ENCODE peak calls at places on chromosomes 2 and 18, in six cellular contexts. Y, B, I, D, P and W are unnamed samples.

GRCh38 chr2:213152065-213152794 is 818 bp upstream of the IKZF2 start:
- DNase-seq in P (no peak), Y (no peak), I (peak), D (peak), B (peak), W (peak)

GRCh38 chr2:120832296-120833070 is 96.8 kb downstream of the GLI2 start:
- DNase-seq in B (no peak), I (no peak), Y (no peak), P (no peak), D (no peak), W (no peak)

GRCh38 chr2:189466046-189466445 is 24.8 kb downstream of the WDR75 start:
- DNase-seq in D (no peak), P (no peak), Y (no peak), B (no peak), I (no peak), W (no peak)

GRCh38 chr2:128632491-128632780 is 313.8 kb upstream of the HS6ST1 start:
- DNase-seq in Y (no peak), D (no peak), P (no peak), I (peak), B (no peak), W (no peak)

GRCh38 chr2:8454797-8455196 is 227.1 kb upstream of the ID2 start:
- DNase-seq in I (no peak), D (no peak), Y (no peak), B (no peak), P (no peak), W (no peak)

GRCh38 chr18:52326001-52326400 is 14.0 kb upstream of the DCC start:
- DNase-seq in B (no peak), P (no peak), D (no peak), I (no peak), Y (no peak), W (no peak)

GRCh38 chr2:77185052-77185451 is 337.1 kb downstream of the LRRTM4 start:
- DNase-seq in D (no peak), B (no peak), P (no peak), I (no peak), Y (no peak), W (no peak)

GRCh38 chr2:111239107-111239506 is 118.4 kb downstream of the BCL2L11 start:
- DNase-seq in P (no peak), I (no peak), D (no peak), Y (no peak), B (no peak), W (no peak)

GRCh38 chr18:12703714-12704113 is 872 bp downstream of the PSMG2 start:
- DNase-seq in I (peak), Y (no peak), D (no peak), B (no peak), P (no peak), W (no peak)

GRCh38 chr2:37711831-37712230 is 40.4 kb upstream of the CDC42EP3 start:
- DNase-seq in I (no peak), B (no peak), D (no peak), Y (no peak), P (no peak), W (no peak)

DNA sequence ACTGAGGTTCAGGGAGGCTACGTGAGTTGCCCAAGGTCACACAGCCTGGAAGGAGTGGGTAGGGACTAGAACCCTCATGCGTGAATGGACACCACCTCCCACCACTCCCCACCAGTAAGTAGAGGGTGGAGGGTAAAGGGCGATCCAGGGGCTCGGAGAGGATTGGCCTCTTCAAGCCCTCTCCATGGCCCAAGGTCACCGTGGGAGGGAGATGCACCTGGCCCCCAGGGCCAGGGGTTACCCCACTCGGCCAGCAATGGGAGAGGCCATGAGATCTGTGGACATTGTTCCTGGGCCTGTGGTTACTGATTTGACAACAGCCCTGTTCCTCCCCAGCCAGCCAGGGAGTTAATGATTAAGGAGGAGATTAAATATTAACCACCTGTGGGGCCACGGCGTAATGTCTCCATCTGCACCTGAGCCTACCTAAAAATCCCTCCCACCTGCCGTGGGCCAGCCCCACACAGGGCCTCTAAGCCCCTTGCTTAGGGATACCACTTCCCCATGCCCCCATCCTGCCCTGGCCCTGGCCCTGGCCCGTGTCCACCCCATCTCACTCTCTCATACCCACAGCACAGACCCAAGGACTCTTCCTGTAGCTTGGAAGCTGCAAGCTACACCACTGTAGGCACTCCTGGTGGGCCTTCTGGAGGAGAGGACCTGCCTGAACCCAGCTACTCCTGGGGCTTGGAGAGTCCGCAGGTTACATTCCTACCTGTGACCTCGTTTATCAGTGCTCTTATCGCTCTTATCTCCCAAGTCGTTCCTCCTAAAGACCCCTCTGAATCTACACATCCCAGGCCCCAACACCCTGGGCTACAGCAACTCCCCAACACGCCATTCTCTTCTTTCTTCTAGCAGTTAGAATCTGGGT is 32.2 kb downstream of the ZFP36L2 start:
- DNase-seq in P (no peak), I (no peak), B (peak), Y (peak), D (no peak), W (no peak)
- TF ChIP-seq GABPA in P (no peak), I (no peak), B (no peak), Y (no peak), D (no peak), W (no peak)

GRCh38 chr18:8153887-8154583 is 455.2 kb upstream of the RAB12 start:
- DNase-seq in Y (no peak), B (no peak), I (no peak), P (no peak), D (no peak), W (no peak)
- TF ChIP-seq GABPA in Y (no peak), B (no peak), I (no peak), P (no peak), D (no peak), W (no peak)

GRCh38 chr18:45852631-45853030 is 27.2 kb downstream of the SIGLEC15 start:
- DNase-seq in D (peak), I (no peak), Y (no peak), B (no peak), P (no peak), W (no peak)
- TF ChIP-seq GABPA in D (no peak), I (no peak), Y (no peak), B (no peak), P (no peak), W (no peak)

GRCh38 chr2:183172220-183172887 is 48.1 kb downstream of the NUP35 start:
- DNase-seq in Y (no peak), I (no peak), D (no peak), P (peak), B (no peak), W (no peak)
- TF ChIP-seq GABPA in Y (no peak), I (no peak), D (no peak), P (no peak), B (no peak), W (no peak)

GRCh38 chr2:219352448-219353023 is 20.0 kb upstream of the RESP18 start:
- DNase-seq in P (peak), Y (no peak), I (peak), D (peak), B (peak), W (peak)
- TF ChIP-seq GABPA in P (peak), Y (no peak), I (no peak), D (no peak), B (no peak), W (no peak)